ENCODE peak calls at places on chromosomes 13 and 19, in six cellular contexts. Z, S, T, J, X and E are unnamed samples.

GRCh38 chr19:56660381-56661105 is 11.0 kb downstream of the ZNF835 start:
- DNase-seq in Z (no peak), S (no peak), T (no peak), J (no peak), X (no peak), E (no peak)

GRCh38 chr13:49828452-49828851 is 36.0 kb upstream of the KPNA3 start:
- DNase-seq in S (no peak), T (no peak), Z (no peak), J (no peak), X (no peak), E (peak)

GRCh38 chr13:44660050-44660449 is 83.9 kb upstream of the TSC22D1 start:
- DNase-seq in T (no peak), Z (no peak), X (no peak), S (no peak), J (no peak), E (no peak)

GRCh38 chr19:1445185-1445931 is 4.6 kb upstream of the APC2 start:
- DNase-seq in J (no peak), Z (peak), X (peak), S (peak), T (peak), E (peak)

GRCh38 chr19:35031072-35031881 is 1.0 kb downstream of the SCN1B start:
- DNase-seq in T (no peak), J (no peak), X (peak), S (no peak), Z (no peak), E (no peak)

GRCh38 chr19:12187625-12188024 is 24.7 kb downstream of the ZNF136 start:
- DNase-seq in X (no peak), S (no peak), Z (peak), J (no peak), T (no peak), E (no peak)

GRCh38 chr19:2547721-2548120 is 71.8 kb downstream of the GADD45B start:
- DNase-seq in S (no peak), T (no peak), Z (no peak), X (no peak), J (no peak), E (no peak)

GRCh38 chr19:41531438-41532311 is 44.3 kb upstream of the CEACAM21 start:
- DNase-seq in X (peak), S (peak), T (no peak), J (no peak), Z (peak), E (peak)

GRCh38 chr19:6228523-6229215 is 51.1 kb downstream of the MLLT1 start:
- DNase-seq in S (no peak), X (no peak), T (no peak), J (no peak), Z (no peak), E (no peak)

GRCh38 chr19:36688058-36688457 is 646 bp downstream of the ZNF567 start:
- DNase-seq in J (no peak), S (no peak), X (no peak), T (no peak), Z (no peak), E (no peak)

GRCh38 chr19:51520710-51521109 is 10.8 kb downstream of the SIGLEC6 start:
- DNase-seq in Z (no peak), X (no peak), T (no peak), S (no peak), J (no peak), E (no peak)

GRCh38 chr19:1312732-1313694 is 27.3 kb downstream of the EFNA2 start:
- DNase-seq in Z (peak), J (no peak), T (no peak), S (peak), X (no peak), E (no peak)

GRCh38 chr13:65063753-65064152 is 2166.4 kb downstream of the PCDH9 start:
- DNase-seq in J (no peak), S (peak), T (no peak), Z (peak), X (no peak), E (no peak)

GRCh38 chr19:38726761-38727301 is 17.4 kb downstream of the CAPN12 start:
- DNase-seq in T (no peak), Z (no peak), S (no peak), J (no peak), X (no peak), E (no peak)

GRCh38 chr19:50358483-50359431 is 6.7 kb downstream of the NAPSA start:
- DNase-seq in Z (no peak), T (no peak), J (peak), S (peak), X (peak), E (no peak)

GRCh38 chr13:83498486-83499190 is 383.6 kb downstream of the SLITRK1 start:
- DNase-seq in J (no peak), T (no peak), Z (peak), S (no peak), X (no peak), E (no peak)

GRCh38 chr19:888615-889385 is 4.2 kb downstream of the MED16 start:
- DNase-seq in Z (no peak), T (no peak), S (no peak), X (peak), J (no peak), E (no peak)

GRCh38 chr19:18856385-18857126 is 24.8 kb downstream of the UPF1 start:
- DNase-seq in Z (peak), S (no peak), T (no peak), X (no peak), J (no peak), E (peak)

GRCh38 chr13:98315902-98316301 is 138.8 kb upstream of the RNF113B start:
- DNase-seq in X (no peak), T (no peak), Z (no peak), J (no peak), S (no peak), E (no peak)

GRCh38 chr19:14198384-14199376 is 7.3 kb downstream of the ADGRL1 start:
- DNase-seq in S (no peak), Z (peak), J (no peak), X (no peak), T (peak), E (peak)

GRCh38 chr13:111951982-111952565 is 114.9 kb upstream of the SOX1 start:
- DNase-seq in S (no peak), X (no peak), J (no peak), T (no peak), Z (no peak), E (no peak)

GRCh38 chr19:42081584-42082258 is 5.8 kb downstream of the ZNF574 start:
- DNase-seq in T (peak), X (no peak), Z (peak), J (no peak), S (peak), E (peak)

GRCh38 chr19:45323671-45324081 is 1.0 kb upstream of the CKM start:
- DNase-seq in J (no peak), X (no peak), T (no peak), S (no peak), Z (no peak), E (no peak)

GRCh38 chr13:43127827-43128226 is 104.4 kb downstream of the DNAJC15 start:
- DNase-seq in X (no peak), J (no peak), S (no peak), T (no peak), Z (no peak), E (no peak)

GRCh38 chr19:45306522-45307027 is 16.1 kb downstream of the CKM start:
- DNase-seq in T (no peak), S (no peak), X (peak), Z (no peak), J (no peak), E (no peak)

GRCh38 chr13:40026741-40027140 is 371.3 kb downstream of the COG6 start:
- DNase-seq in Z (no peak), X (no peak), T (no peak), S (no peak), J (peak), E (no peak)

GRCh38 chr19:17909017-17909732 is 23.6 kb upstream of the CCDC124 start:
- DNase-seq in S (no peak), Z (no peak), T (no peak), X (no peak), J (no peak), E (no peak)

GRCh38 chr13:40485611-40486517 is 180.6 kb downstream of the FOXO1 start:
- DNase-seq in X (no peak), T (no peak), S (no peak), Z (no peak), J (no peak), E (no peak)

GRCh38 chr19:10010247-10010691 is at the start of gene COL5A3:
- DNase-seq in S (no peak), Z (peak), J (no peak), X (peak), T (no peak), E (no peak)

GRCh38 chr19:19403373-19403901 is 2.0 kb upstream of the GATAD2A start:
- DNase-seq in T (no peak), J (no peak), S (no peak), X (peak), Z (no peak), E (peak)

GRCh38 chr13:57375876-57376275 is 208.9 kb downstream of the PRR20E start:
- DNase-seq in T (no peak), X (no peak), S (no peak), J (no peak), Z (no peak), E (no peak)

DNA sequence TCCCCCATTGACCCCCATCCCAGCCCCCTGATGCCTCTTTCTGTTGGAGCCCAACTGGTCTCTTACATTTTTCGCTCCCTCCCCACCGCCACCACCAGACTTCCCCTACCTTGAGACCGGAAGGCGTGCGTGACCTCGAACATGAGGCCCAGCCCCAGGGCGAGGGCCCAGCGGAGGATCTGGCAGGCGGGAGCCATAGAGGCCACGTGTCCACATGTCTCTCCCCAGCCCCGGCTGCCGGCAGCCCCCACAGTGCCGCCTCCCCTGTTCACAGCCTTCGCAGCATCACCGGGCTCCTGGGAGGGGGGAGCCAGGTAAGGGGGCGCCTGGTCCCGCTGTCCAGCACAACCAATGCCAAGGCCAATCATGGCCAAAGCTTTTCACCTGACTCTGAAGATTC is 5.0 kb downstream of the ADAMTS10 start:
- DNase-seq in S (no peak), X (no peak), Z (no peak), T (no peak), J (no peak), E (no peak)
- TF ChIP-seq MYC in S (no peak), X (no peak), Z (no peak), T (no peak), J (no peak), E (no peak)

GRCh38 chr13:99498304-99499161 is 2.7 kb upstream of the TM9SF2 start:
- DNase-seq in T (peak), S (peak), Z (peak), J (peak), X (peak), E (peak)
- TF ChIP-seq CTCF in T (no peak), S (no peak), Z (no peak), J (no peak), X (no peak), E (no peak)

DNA sequence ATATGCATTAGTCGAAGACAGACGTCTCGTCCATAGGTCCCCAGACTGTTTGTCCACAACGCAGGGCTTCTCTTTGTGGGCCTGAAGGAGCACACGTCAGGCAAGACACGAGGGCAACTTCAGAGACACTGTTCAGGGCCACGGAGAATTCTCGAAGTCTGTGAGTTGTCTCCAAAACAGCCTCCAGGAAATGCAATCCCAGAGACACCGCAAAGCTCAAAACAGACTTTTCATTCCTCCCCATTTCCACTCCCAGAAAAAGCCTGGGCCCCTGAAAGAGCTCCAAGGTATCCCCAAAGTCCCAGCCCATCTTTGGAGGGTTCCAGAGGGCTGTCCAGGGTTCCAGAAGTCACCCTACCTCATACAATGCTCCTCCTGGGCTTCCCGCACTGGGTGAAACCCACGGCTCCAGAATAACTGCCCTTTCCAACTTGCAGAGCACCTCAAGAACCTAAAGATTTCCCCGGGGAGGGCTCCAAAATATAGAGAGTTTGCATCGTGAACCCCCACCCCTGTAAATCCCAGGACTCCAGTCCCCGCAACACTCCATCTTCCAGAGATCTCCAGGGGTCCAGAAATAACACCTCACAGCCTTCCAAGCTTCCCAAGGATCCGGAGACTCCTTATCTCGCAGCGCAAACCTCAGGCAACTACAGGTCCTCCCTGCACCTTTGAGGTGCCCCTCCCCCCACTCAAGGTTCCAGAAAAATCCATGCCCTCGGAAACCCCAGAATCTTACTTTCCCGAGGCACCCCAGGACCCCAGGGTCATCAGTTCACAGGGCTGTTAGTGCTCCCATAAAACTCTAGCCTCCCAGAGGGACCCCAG is 690 bp upstream of the FTL start:
- DNase-seq in Z (peak), J (no peak), S (no peak), T (peak), X (no peak), E (no peak)
- H3K4me3 ChIP-seq in Z (peak), J (peak), S (no peak), T (peak), X (peak), E (peak)

GRCh38 chr13:24985102-24985501 is 110.8 kb upstream of the PABPC3 start:
- DNase-seq in S (no peak), J (no peak), Z (no peak), T (no peak), X (peak), E (peak)

GRCh38 chr13:24983094-24983493 is 112.8 kb upstream of the PABPC3 start:
- DNase-seq in Z (no peak), S (no peak), J (no peak), X (no peak), T (no peak), E (no peak)

GRCh38 chr13:24984134-24984533 is 111.8 kb upstream of the PABPC3 start:
- DNase-seq in T (no peak), Z (no peak), X (no peak), J (no peak), S (no peak), E (no peak)

GRCh38 chr13:24986826-24987225 is 109.1 kb upstream of the PABPC3 start:
- DNase-seq in J (no peak), T (no peak), X (no peak), S (no peak), Z (no peak), E (no peak)

DNA sequence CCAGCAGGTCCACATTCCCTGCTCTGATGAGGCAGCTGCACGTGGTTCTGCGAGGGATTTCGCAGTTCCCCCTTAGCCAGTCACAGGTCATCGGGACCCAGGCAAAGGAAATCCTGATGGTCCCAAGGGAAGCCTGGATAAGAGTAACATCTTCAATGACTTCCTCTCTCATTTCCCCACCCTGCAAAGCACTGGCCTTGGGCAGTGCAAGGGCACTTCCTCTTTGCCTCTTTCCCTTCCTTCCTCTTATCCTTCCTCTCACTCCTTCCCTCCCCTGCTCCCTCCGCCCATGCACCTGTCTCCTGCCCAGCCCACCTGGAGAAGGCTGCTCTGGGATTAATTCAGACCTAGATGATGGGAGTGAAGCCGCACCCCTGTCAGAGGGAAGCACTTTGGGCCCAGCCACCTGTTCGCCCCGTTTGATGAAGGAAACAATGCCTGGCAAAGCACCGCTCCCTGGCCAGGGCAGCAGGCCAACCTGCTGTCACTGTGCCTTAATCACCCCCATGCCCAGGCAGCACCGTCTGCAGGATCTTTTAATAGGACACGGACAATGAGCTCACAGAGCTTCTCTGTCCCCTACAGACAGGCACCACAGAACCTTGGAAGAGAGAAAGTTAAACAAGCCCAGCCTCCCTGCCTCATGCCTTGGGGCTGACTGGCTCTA is 113.5 kb upstream of the PABPC3 start:
- DNase-seq in T (no peak), Z (no peak), J (no peak), S (no peak), X (no peak), E (peak)
- TF ChIP-seq MYC in T (no peak), Z (no peak), J (no peak), S (no peak), X (no peak), E (no peak)

DNA sequence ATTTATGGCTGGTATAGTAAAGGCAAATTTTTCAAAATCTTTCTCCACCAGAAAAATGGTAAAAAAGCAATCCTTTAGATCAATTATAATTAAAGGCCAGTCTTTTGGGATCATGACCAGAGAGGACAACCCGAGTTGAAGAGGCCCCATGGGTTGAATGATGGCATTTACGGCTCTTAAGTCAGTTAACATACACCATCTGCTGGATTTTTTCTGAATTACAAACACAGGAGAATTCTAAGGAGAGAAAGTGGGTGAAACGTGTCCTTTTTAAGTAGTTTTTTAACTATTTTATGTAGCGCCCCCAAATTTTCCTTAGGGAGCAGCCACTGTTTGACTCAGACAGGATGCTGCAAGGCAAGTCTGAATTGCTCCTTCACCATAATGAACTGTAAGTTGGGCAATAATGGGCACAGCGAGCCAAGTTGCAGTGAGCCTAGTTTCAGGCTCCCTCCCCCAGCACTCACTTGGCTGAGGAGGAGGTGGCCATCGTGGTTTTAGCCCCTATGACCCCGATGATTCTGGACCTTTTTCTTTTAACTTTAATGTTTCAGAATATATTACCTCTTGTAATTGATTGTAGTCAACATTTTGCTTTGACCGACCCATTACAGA is 13.6 kb upstream of the ZNF611 start:
- DNase-seq in S (peak), Z (peak), J (peak), X (no peak), T (peak), E (peak)
- TF ChIP-seq CTCF in S (peak), Z (no peak), J (peak), X (peak), T (peak), E (peak)

DNA sequence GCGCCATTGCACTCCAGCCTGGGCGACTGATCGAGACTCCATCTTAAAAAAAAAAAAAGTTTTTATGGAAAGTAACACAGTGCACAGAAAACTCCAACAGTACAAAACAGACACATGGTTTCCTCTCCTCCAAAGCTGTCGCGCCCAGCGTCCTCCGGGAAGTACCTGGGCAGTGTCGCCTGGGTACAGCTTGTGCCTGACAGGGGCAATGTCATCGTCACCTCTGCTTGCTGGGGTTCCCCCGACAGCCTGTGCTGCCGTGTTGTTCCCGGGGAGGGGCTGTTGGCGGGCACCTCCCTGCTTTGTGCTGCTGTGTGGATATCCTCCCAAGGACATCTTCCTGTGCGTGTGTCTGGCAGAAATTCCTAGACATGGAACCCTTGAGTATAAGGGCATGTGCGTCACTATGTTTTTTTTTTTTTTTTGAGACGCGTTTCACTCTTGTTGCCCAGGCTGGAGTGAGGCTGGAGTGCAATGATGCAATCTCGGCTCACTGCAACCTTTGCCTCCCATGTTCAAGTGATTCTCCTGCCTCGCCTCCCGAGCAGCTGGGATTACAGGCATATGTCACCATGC is 2.4 kb upstream of the F2RL3 start:
- DNase-seq in J (no peak), Z (peak), T (peak), S (peak), X (no peak), E (peak)
- H3K4me3 ChIP-seq in J (no peak), Z (no peak), T (peak), S (no peak), X (no peak), E (no peak)

GRCh38 chr13:75173457-75174356 is 308.3 kb downstream of the TBC1D4 start:
- DNase-seq in J (no peak), Z (peak), X (no peak), T (peak), S (peak), E (no peak)
- TF ChIP-seq MYC in J (no peak), Z (no peak), X (no peak), T (no peak), S (no peak), E (no peak)